ENCODE peak calls at places on chromosomes 7 and 10, in ten cellular contexts. Z is spleen, Q is A549, I is GM23248, W is tibial nerve, S is RWPE2, F is right cardiac atrium, U is uterus, L is IMR-90, T is lung. X is an unnamed sample.

GRCh38 chr10:13329565-13329964 is 18.5 kb downstream of the SEPHS1 start:
- DNase-seq in Z (no peak), Q (no peak), I (no peak), W (no peak), S (no peak), F (no peak), U (no peak), L (no peak), T (no peak), X (no peak)

GRCh38 chr7:100683659-100684533 is 10.2 kb downstream of the GIGYF1 start:
- DNase-seq in Z (no peak), Q (no peak), I (no peak), W (no peak), S (no peak), F (no peak), U (no peak), L (no peak), T (no peak), X (no peak)

GRCh38 chr10:7410306-7410799 is 481 bp downstream of the SFMBT2 start:
- DNase-seq in Z (peak; percentile 85), Q (no peak), I (peak; percentile 38), W (no peak), S (peak; percentile 44), F (peak; percentile 63), U (peak; percentile 26), L (peak; percentile 10), T (no peak), X (no peak)

GRCh38 chr10:43200538-43201390 is 62.5 kb downstream of the CSGALNACT2 start:
- DNase-seq in Z (peak; percentile 73), Q (no peak), I (no peak), W (no peak), S (no peak), F (peak; percentile 45), U (peak; percentile 10), L (no peak), T (peak; percentile 22), X (peak; percentile 30)

GRCh38 chr10:102578782-102579181 is 65.5 kb upstream of the TRIM8 start:
- DNase-seq in Z (no peak), Q (no peak), I (no peak), W (no peak), S (no peak), F (no peak), U (no peak), L (no peak), T (no peak), X (no peak)

GRCh38 chr7:155803418-155804376 is 8.6 kb downstream of the SHH start:
- DNase-seq in Z (peak; percentile 71), Q (no peak), I (peak; percentile 34), W (no peak), S (no peak), F (peak; percentile 40), U (no peak), L (no peak), T (peak; percentile 89), X (no peak)

GRCh38 chr7:54833021-54833467 is 74.0 kb upstream of the SEC61G start:
- DNase-seq in Z (no peak), Q (no peak), I (peak; percentile 49), W (no peak), S (no peak), F (peak; percentile 29), U (no peak), L (no peak), T (no peak), X (no peak)

GRCh38 chr10:66869635-66870034 is 56.2 kb upstream of the LRRTM3 start:
- DNase-seq in Z (no peak), Q (no peak), I (no peak), W (no peak), S (no peak), F (no peak), U (no peak), L (no peak), T (no peak), X (no peak)

GRCh38 chr10:44418637-44419036 is 33.7 kb upstream of the CXCL12 start:
- DNase-seq in Z (no peak), Q (no peak), I (no peak), W (no peak), S (no peak), F (no peak), U (no peak), L (no peak), T (no peak), X (peak; percentile 24)

GRCh38 chr7:141974831-141975230 is 1.3 kb upstream of the TAS2R38 start:
- DNase-seq in Z (no peak), Q (no peak), I (peak; percentile 28), W (no peak), S (no peak), F (no peak), U (no peak), L (no peak), T (no peak), X (no peak)

GRCh38 chr10:36388162-36388561 is 737.2 kb upstream of the ANKRD30A start:
- DNase-seq in Z (no peak), Q (no peak), I (no peak), W (no peak), S (no peak), F (no peak), U (no peak), L (peak; percentile 17), T (no peak), X (no peak)

GRCh38 chr10:70785190-70785589 is at the start of gene TBATA:
- DNase-seq in Z (no peak), Q (no peak), I (no peak), W (no peak), S (no peak), F (no peak), U (no peak), L (no peak), T (no peak), X (no peak)

GRCh38 chr10:110868981-110869380 is 2.7 kb upstream of the PDCD4 start:
- DNase-seq in Z (no peak), Q (no peak), I (no peak), W (no peak), S (no peak), F (no peak), U (no peak), L (no peak), T (no peak), X (no peak)

GRCh38 chr10:60236869-60237524 is 152.7 kb downstream of the ANK3 start:
- DNase-seq in Z (peak; percentile 85), Q (no peak), I (peak; percentile 71), W (peak; percentile 19), S (no peak), F (peak; percentile 60), U (no peak), L (no peak), T (peak; percentile 38), X (no peak)

GRCh38 chr7:151008511-151009323 is 15.6 kb downstream of the ATG9B start:
- DNase-seq in Z (peak; percentile 96), Q (peak; percentile 41), I (peak; percentile 69), W (no peak), S (no peak), F (peak; percentile 93), U (peak; percentile 76), L (no peak), T (peak; percentile 59), X (peak; percentile 63)

GRCh38 chr7:92461027-92462003 is 14.0 kb downstream of the GATAD1 start:
- DNase-seq in Z (no peak), Q (peak; percentile 66), I (peak; percentile 71), W (no peak), S (no peak), F (no peak), U (no peak), L (peak; percentile 38), T (no peak), X (peak; percentile 19)

GRCh38 chr10:129725482-129725881 is 238.6 kb downstream of the EBF3 start:
- DNase-seq in Z (peak; percentile 47), Q (no peak), I (no peak), W (no peak), S (no peak), F (no peak), U (no peak), L (no peak), T (peak; percentile 19), X (no peak)

GRCh38 chr10:70162892-70163201 is 7.5 kb downstream of the SAR1A start:
- DNase-seq in Z (no peak), Q (no peak), I (no peak), W (no peak), S (no peak), F (no peak), U (no peak), L (no peak), T (no peak), X (no peak)

GRCh38 chr7:73717025-73717807 is 2.3 kb downstream of the STX1A start:
- DNase-seq in Z (no peak), Q (no peak), I (peak; percentile 67), W (no peak), S (no peak), F (peak; percentile 79), U (no peak), L (peak; percentile 26), T (no peak), X (no peak)
- H3K4me3 ChIP-seq in Z (no peak overlapping the region), Q (peak overlapping the region; percentile 100), I (peak overlapping the region; percentile 95), W (no peak overlapping the region), S (no peak overlapping the region), F (no peak overlapping the region), U (no peak overlapping the region), L (no peak overlapping the region), T (no peak overlapping the region), X (no peak overlapping the region)

DNA sequence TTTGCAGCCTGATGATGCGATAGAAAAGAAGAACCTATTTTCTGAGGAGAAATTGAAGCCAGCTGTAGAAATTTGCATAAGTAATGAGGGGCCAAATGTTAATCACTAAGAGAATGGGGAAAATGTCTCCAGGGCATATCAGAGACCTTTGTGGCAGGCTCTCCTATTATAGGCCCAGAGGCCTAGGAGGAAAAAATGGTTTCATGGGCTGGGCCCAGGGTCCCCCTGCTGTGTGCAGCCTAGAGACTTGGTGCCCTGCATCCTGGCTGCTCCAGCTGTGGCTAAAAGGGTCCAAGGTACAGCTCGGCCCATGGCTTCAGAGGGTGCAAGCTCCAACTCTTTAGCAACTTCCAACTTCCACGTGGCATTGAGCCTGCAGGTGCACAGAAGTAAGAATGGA is 123.4 kb downstream of the STK31 start:
- DNase-seq in Z (no peak), Q (no peak), I (no peak), W (no peak), S (no peak), F (no peak), U (no peak), L (no peak), T (no peak), X (no peak)
- H3K9me3 ChIP-seq in Z (peaks cover 76% of the 10 kb centered on the region), Q (peaks cover 11% of the 10 kb centered on the region), I (no peaks in the 10 kb centered on the region), W (no peaks in the 10 kb centered on the region), S (no peaks in the 10 kb centered on the region), F (peaks cover 2% of the 10 kb centered on the region), U (no peaks in the 10 kb centered on the region), L (no peaks in the 10 kb centered on the region), T (peaks cover 17% of the 10 kb centered on the region), X (peaks cover 15% of the 10 kb centered on the region)

DNA sequence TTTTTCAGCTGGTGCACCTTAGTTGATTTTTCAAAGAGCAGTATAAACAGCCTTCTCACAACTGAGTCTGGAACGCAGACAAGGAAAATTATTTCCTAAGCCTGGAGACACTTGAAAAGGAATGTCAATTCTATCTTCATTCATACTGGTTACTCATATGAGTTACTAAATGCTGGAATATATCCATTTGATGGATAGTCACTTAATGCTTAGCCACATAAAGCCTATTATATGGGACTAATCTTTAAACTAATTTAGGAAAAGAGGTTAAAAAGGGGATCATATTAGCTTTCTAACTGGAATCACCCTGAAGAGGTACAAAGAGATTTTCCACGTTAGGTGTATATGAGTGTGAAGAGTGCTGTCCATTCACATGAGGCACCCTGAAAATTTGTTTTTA is 1.7 kb upstream of the HOXA4 start:
- DNase-seq in Z (no peak), Q (no peak), I (no peak), W (no peak), S (no peak), F (no peak), U (no peak), L (no peak), T (no peak), X (no peak)
- H3K27ac ChIP-seq in Z (peak overlapping the region; percentile 91), Q (no peak overlapping the region), I (no peak overlapping the region), W (no peak overlapping the region), S (no peak overlapping the region), F (no peak overlapping the region), U (no peak overlapping the region), L (no peak overlapping the region), T (no peak overlapping the region), X (no peak overlapping the region)

GRCh38 chr7:132947011-132947410 is 134.9 kb downstream of the CHCHD3 start:
- DNase-seq in Z (no peak), Q (no peak), I (no peak), W (no peak), S (no peak), F (no peak), U (no peak), L (no peak), T (no peak), X (no peak)
- H3K4me3 ChIP-seq in Z (no peak overlapping the region), Q (no peak overlapping the region), I (no peak overlapping the region), W (no peak overlapping the region), S (no peak overlapping the region), F (no peak overlapping the region), U (no peak overlapping the region), L (no peak overlapping the region), T (no peak overlapping the region), X (no peak overlapping the region)

X was measured in SJSA1.